ENCODE peak calls at places on chromosomes 1 and 21, in five cellular contexts. V, L, D, P and N are unnamed samples.

GRCh38 chr1:17195731-17196130 is 9.2 kb upstream of the PADI1 start:
- DNase-seq in V (no peak), L (no peak), D (no peak), P (no peak), N (no peak)

GRCh38 chr1:112575154-112575804 is 43.7 kb downstream of the ST7L start:
- DNase-seq in V (peak), L (peak), D (peak), P (peak), N (no peak)

GRCh38 chr1:23650344-23650990 is 41.1 kb upstream of the RPL11 start:
- DNase-seq in V (no peak), L (no peak), D (no peak), P (no peak), N (no peak)

GRCh38 chr1:32361674-32362473 is 411 bp downstream of the FAM229A start:
- DNase-seq in V (peak), L (no peak), D (no peak), P (peak), N (no peak)

GRCh38 chr1:215484111-215484914 is 82.8 kb upstream of the KCTD3 start:
- DNase-seq in V (no peak), L (no peak), D (no peak), P (peak), N (no peak)

GRCh38 chr1:62082456-62083363 is 111.9 kb upstream of the L1TD1 start:
- DNase-seq in V (peak), L (peak), D (no peak), P (peak), N (no peak)

GRCh38 chr1:221741364-221741970 is 422 bp downstream of the DUSP10 start:
- DNase-seq in V (peak), L (no peak), D (no peak), P (peak), N (no peak)

GRCh38 chr1:17569200-17570139 is 30.0 kb downstream of the ARHGEF10L start:
- DNase-seq in V (no peak), L (peak), D (peak), P (peak), N (no peak)

GRCh38 chr1:148362930-148363810 is 119.9 kb downstream of the PPIAL4G start:
- DNase-seq in V (no peak), L (peak), D (no peak), P (peak), N (no peak)

GRCh38 chr1:58620926-58621325 is 43.9 kb upstream of the TACSTD2 start:
- DNase-seq in V (no peak), L (peak), D (no peak), P (no peak), N (no peak)

GRCh38 chr1:100868364-100868995 is 26.2 kb downstream of the EXTL2 start:
- DNase-seq in V (peak), L (no peak), D (peak), P (peak), N (no peak)

GRCh38 chr1:112232848-112233247 is 163.2 kb upstream of the CTTNBP2NL start:
- DNase-seq in V (no peak), L (no peak), D (no peak), P (no peak), N (no peak)

DNA sequence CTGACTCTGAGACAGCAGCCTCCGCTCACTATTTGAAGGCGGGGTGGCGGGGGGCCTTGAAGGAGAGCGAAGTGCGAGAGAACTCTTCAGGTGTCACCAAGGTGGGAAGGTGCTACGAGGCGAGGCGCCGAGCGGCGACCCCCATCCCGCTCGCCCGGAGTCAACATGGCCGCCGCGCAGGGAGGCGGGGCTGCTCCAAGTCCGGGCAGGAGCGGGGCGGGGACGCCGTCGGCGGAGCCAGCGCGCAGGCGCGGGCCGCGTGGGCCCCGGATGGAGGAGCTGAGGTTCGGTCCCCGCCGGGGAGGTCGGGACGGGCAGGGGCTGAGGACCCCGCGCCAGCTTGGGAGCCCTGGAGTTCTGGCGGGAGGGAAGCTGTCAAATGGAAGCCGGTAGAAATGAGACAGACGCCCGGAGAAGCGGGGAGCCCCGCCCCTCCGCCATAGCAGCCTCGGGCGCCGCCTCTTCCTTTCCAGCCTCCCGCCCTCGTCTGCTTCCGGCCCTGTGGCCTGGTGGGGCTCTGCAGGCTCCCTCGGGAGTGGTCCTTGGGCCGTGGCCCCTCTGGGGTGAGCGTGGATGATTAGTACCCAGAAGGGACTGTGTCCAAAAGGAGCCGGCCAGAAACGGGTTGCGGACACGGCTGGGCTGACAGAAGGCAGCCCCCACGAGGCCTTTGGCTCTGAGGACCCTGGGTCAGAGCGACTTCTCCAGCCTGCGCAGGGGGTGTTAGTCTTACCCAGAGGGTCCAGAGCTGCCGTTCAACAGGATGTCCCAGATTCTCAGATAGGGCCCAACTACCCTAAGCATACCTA is at the start of gene PIGV:
- DNase-seq in V (peak), L (peak), D (peak), P (peak), N (no peak)
- TF ChIP-seq CTCF in V (peak), L (peak), D (no peak), P (no peak), N (no peak)

GRCh38 chr21:36803801-36804452 is 105.0 kb downstream of the SIM2 start:
- DNase-seq in V (no peak), L (no peak), D (no peak), P (no peak), N (no peak)
- H3K4me2 ChIP-seq in V (no peak), L (no peak), D (no peak), P (no peak), N (no peak)

GRCh38 chr21:32278518-32279376 is at the start of gene MIS18A:
- DNase-seq in V (peak), L (peak), D (peak), P (peak), N (peak)
- TF ChIP-seq CTCF in V (no peak), L (no peak), D (no peak), P (no peak), N (no peak)

DNA sequence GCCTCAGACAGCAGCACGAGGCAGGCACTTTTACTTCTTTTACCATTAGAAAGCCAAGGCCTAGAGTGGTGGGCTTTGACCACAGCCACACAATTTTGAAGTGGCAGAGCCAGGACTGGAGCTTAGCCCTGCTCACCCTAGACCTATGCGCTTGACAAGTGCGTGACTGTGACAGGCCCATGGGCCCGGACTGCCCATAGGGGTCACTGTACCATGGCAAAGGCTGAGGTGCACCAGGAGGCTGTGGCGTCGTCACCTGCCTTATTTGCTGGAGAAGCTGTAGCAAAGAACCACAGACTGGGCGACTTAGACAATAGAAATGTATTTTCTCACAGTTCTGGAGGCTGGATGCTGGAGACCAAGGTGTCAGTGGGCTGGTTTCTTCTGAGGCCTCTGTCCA is 2.6 kb upstream of the TMEM82 start:
- DNase-seq in V (no peak), L (no peak), D (no peak), P (no peak), N (no peak)
- H3K4me2 ChIP-seq in V (no peak), L (no peak), D (no peak), P (no peak), N (no peak)

DNA sequence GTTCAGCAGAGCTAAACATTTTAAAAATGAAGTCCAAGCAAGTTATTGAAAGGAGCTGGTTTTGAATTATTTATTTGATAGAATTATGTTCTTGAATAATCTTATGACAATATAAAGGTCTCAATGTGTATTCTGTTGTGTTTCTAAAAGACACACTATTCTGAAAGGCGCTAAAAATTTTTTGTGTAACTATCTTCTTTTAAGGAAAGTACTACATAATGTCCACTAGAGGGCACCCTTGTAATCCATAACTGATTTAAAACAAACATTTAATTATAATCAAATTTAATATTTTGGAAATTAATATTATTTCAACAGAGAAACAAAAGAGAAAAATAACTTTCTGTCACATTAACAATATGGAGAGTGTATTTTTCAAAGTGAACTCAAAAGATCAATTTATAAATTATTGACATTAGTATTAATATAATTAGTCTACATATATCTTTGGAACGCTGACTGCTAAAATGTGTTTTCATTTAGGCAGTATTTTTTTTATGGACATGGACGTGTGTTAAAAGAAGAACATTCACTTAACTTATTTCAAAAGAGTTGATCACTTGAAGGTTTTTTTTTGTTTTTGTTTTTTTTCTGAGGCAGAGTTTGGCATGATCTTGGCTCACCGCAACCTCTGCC is 248.4 kb downstream of the DENND1B start:
- DNase-seq in V (peak), L (peak), D (peak), P (peak), N (no peak)
- TF ChIP-seq CTCF in V (peak), L (peak), D (peak), P (peak), N (no peak)

DNA sequence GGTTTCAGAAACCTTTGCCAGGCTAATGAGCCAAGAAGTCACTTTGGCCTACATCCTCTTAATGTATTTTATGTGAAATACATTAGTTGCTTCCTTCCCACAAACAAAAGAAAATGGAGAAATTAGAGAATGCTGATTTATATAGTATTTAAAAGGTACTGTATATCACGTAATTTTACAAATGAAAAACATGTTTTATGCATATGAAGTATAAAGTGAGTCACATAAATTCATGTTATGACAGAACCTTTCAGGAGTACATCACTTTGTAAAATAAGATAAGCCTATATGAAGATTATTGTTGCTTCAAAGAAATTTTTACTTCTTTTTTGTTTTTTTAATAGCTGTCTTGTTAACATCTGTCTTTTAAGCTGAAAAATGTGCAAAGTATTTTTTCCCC is 4.6 kb downstream of the DR1 start:
- DNase-seq in V (no peak), L (no peak), D (no peak), P (no peak), N (no peak)
- H3K4me2 ChIP-seq in V (peak), L (peak), D (no peak), P (peak), N (peak)

GRCh38 chr1:228515200-228515834 is 28.1 kb downstream of the RNF187 start:
- DNase-seq in V (peak), L (no peak), D (peak), P (peak), N (no peak)
- TF ChIP-seq CTCF in V (peak), L (peak), D (peak), P (peak), N (peak)

GRCh38 chr1:114164840-114165543 is 11.3 kb upstream of the SYT6 start:
- DNase-seq in V (no peak), L (no peak), D (no peak), P (no peak), N (no peak)

GRCh38 chr1:114169509-114169908 is 15.8 kb upstream of the SYT6 start:
- DNase-seq in V (no peak), L (no peak), D (no peak), P (no peak), N (no peak)

DNA sequence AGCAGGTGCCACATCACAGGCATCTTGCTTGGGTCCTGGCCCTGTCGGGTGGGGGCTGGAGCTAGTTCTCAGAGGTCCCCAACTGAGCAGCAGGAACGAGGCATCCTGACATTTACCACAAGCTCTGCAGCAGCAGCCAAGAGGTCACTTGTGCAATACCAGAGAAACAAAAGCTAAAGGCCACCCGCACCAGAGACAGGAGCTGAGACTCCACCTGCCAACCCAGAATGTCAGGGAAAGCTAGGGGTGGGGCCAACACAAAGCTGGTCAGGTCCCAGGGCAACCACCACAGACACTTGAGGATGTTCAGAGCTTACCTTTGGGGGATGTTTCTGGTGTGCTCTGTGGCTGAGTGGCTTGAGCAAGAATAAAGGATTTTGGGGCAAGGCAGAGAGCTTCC is 13.6 kb upstream of the SYT6 start:
- DNase-seq in V (no peak), L (no peak), D (no peak), P (no peak), N (no peak)
- H3K4me2 ChIP-seq in V (no peak), L (no peak), D (no peak), P (no peak), N (no peak)

GRCh38 chr1:156618853-156619581 is at the start of gene HAPLN2:
- DNase-seq in V (peak), L (no peak), D (no peak), P (no peak), N (no peak)

GRCh38 chr1:156615946-156616345 is 3.3 kb upstream of the HAPLN2 start:
- DNase-seq in V (no peak), L (no peak), D (no peak), P (no peak), N (no peak)

GRCh38 chr1:156619582-156619955 is 354 bp downstream of the HAPLN2 start:
- DNase-seq in V (no peak), L (no peak), D (no peak), P (no peak), N (no peak)

GRCh38 chr1:156616463-156616862 is 2.8 kb upstream of the HAPLN2 start:
- DNase-seq in V (peak), L (no peak), D (no peak), P (peak), N (no peak)
- TF ChIP-seq CTCF in V (no peak), L (no peak), D (no peak), P (peak), N (no peak)

GRCh38 chr1:15448877-15449462 is 7.6 kb upstream of the CELA2A start:
- DNase-seq in V (no peak), L (no peak), D (no peak), P (no peak), N (no peak)

GRCh38 chr1:15446212-15446611 is 8.0 kb downstream of the CTRC start:
- DNase-seq in V (no peak), L (no peak), D (no peak), P (no peak), N (no peak)

GRCh38 chr1:15451014-15451722 is 5.4 kb upstream of the CELA2A start:
- DNase-seq in V (no peak), L (no peak), D (no peak), P (no peak), N (no peak)

GRCh38 chr1:15452216-15452615 is 4.3 kb upstream of the CELA2A start:
- DNase-seq in V (no peak), L (no peak), D (no peak), P (no peak), N (no peak)

DNA sequence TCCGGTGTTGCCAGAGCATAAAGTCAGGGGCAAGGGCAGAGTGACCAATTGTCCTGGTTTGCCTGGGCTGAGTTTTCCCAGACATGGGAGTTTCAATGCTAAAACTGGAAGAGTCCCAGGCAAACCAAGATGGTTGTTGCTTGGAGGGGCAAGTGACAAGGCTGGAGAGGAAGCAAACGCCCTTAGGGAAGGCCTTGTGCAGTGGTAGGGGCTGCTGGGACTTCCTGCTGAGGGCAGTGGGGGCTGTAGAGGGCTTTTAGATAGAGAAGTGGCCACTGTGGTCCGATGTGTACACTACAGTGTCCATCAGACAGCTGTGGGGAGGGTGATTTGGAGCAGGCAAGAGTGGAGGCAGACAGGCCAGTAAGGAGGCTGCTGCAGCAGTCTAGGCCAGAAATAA is 7.0 kb upstream of the CELA2A start:
- DNase-seq in V (no peak), L (no peak), D (no peak), P (no peak), N (no peak)
- H3K4me2 ChIP-seq in V (no peak), L (no peak), D (no peak), P (no peak), N (no peak)